ENCODE peak calls at places on chromosomes 4 and X, in ten cellular contexts. H is esophagus squamous epithelium; M is right lobe of liver; G is aorta; O is A549; Y is MM.1S; X is spleen; I is H9; K is CD8-positive, alpha-beta memory T cell; A is psoas muscle. Q is an unnamed sample.

GRCh38 chr4:169070071-169070894 is 60.2 kb upstream of the CBR4 start:
- DNase-seq in H (no peak), M (no peak), G (no peak), O (peak; percentile 74), Y (no peak), X (no peak), I (peak; percentile 85), K (no peak), A (no peak), Q (no peak)

GRCh38 chrX:153408221-153408721 is 3.0 kb upstream of the ZFP92 start:
- DNase-seq in H (no peak), M (no peak), G (peak; percentile 68), O (no peak), Y (no peak), X (peak; percentile 70), I (no peak), K (no peak), A (peak; percentile 51), Q (no peak)

GRCh38 chrX:20224814-20225487 is 41.8 kb downstream of the RPS6KA3 start:
- DNase-seq in H (no peak), M (no peak), G (no peak), O (peak; percentile 7), Y (no peak), X (no peak), I (no peak), K (no peak), A (no peak), Q (no peak)

GRCh38 chrX:45774961-45775360 is 574.3 kb upstream of the DIPK2B start:
- DNase-seq in H (no peak), M (no peak), G (no peak), O (no peak), Y (no peak), X (no peak), I (no peak), K (no peak), A (no peak), Q (no peak)

GRCh38 chr4:48315728-48316630 is 25.4 kb upstream of the SLAIN2 start:
- DNase-seq in H (no peak), M (no peak), G (no peak), O (peak; percentile 64), Y (peak; percentile 44), X (no peak), I (peak; percentile 36), K (no peak), A (no peak), Q (no peak)

GRCh38 chr4:176762661-176763308 is 29.9 kb downstream of the VEGFC start:
- DNase-seq in H (no peak), M (no peak), G (no peak), O (no peak), Y (peak; percentile 54), X (no peak), I (no peak), K (no peak), A (no peak), Q (no peak)

GRCh38 chrX:130994671-130995070 is 63.5 kb upstream of the ARHGAP36 start:
- DNase-seq in H (no peak), M (no peak), G (no peak), O (peak; percentile 21), Y (peak; percentile 43), X (no peak), I (no peak), K (no peak), A (no peak), Q (no peak)

GRCh38 chrX:47690175-47690574 is 31.2 kb upstream of the UXT start:
- DNase-seq in H (no peak), M (peak; percentile 17), G (no peak), O (peak; percentile 8), Y (no peak), X (peak; percentile 54), I (no peak), K (no peak), A (no peak), Q (no peak)

GRCh38 chr4:158291334-158292055 is 81.2 kb downstream of the TMEM144 start:
- DNase-seq in H (no peak), M (no peak), G (no peak), O (no peak), Y (no peak), X (peak; percentile 67), I (no peak), K (no peak), A (no peak), Q (no peak)

GRCh38 chr4:168509786-168510185 is 12.9 kb downstream of the PALLD start:
- DNase-seq in H (no peak), M (no peak), G (no peak), O (no peak), Y (no peak), X (no peak), I (no peak), K (no peak), A (no peak), Q (no peak)

GRCh38 chrX:133699023-133699728 is 283.9 kb upstream of the GPC4 start:
- DNase-seq in H (no peak), M (no peak), G (no peak), O (no peak), Y (no peak), X (no peak), I (no peak), K (no peak), A (no peak), Q (no peak)

GRCh38 chrX:41542151-41542935 is 95.2 kb downstream of the NYX start:
- DNase-seq in H (no peak), M (no peak), G (no peak), O (no peak), Y (no peak), X (no peak), I (no peak), K (no peak), A (no peak), Q (no peak)

GRCh38 chrX:130167040-130167439 is 1.4 kb upstream of the AIFM1 start:
- DNase-seq in H (no peak), M (no peak), G (no peak), O (no peak), Y (no peak), X (no peak), I (no peak), K (no peak), A (no peak), Q (no peak)

GRCh38 chr4:6390357-6390756 is 82.1 kb downstream of the PPP2R2C start:
- DNase-seq in H (no peak), M (no peak), G (peak; percentile 71), O (no peak), Y (no peak), X (no peak), I (no peak), K (no peak), A (no peak), Q (no peak)

DNA sequence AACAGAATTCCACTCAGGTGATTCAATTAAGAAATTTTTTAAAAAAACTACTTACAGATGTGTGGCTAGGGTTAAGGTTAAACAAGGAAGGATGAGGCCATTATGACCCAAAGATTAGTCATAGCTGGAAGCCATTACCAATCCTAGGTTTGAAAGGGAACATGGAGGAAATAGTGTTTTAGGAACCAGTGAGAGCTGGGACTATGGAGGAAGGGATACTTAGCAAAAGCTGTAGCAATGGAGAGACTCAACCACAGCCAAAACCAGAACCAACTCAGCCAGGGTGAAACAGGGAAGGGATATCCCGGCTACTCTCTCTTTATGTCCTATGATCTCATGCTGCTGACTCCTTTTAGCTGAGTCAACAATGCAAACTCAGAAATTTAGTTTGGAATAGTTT is 148.6 kb upstream of the CNKSR2 start:
- DNase-seq in H (no peak), M (no peak), G (no peak), O (no peak), Y (no peak), X (no peak), I (no peak), K (no peak), A (no peak), Q (no peak)
- H3K4me1 ChIP-seq in H (no peaks in the 10 kb centered on the region), M (no peaks in the 10 kb centered on the region), G (no peaks in the 10 kb centered on the region), O (no peaks in the 10 kb centered on the region), Y (no peaks in the 10 kb centered on the region), X (no peaks in the 10 kb centered on the region), I (no peaks in the 10 kb centered on the region), K (no peaks in the 10 kb centered on the region), A (no peaks in the 10 kb centered on the region), Q (no peaks in the 10 kb centered on the region)

GRCh38 chrX:136189222-136189621 is 41.9 kb downstream of the FHL1 start:
- DNase-seq in H (no peak), M (peak; percentile 60), G (no peak), O (no peak), Y (no peak), X (no peak), I (no peak), K (no peak), A (peak; percentile 67), Q (no peak)
- H3K4me1 ChIP-seq in H (peaks cover 48% of the 10 kb centered on the region), M (peaks cover 28% of the 10 kb centered on the region), G (peaks cover 2% of the 10 kb centered on the region), O (peaks cover 22% of the 10 kb centered on the region), Y (no peaks in the 10 kb centered on the region), X (peaks cover 9% of the 10 kb centered on the region), I (no peaks in the 10 kb centered on the region), K (peaks cover 18% of the 10 kb centered on the region), A (peaks cover 36% of the 10 kb centered on the region), Q (peaks cover 33% of the 10 kb centered on the region)

GRCh38 chr4:153573221-153573620 is 107.1 kb downstream of the TMEM131L start:
- DNase-seq in H (no peak), M (no peak), G (no peak), O (no peak), Y (no peak), X (no peak), I (no peak), K (no peak), A (peak; percentile 87), Q (no peak)
- H3K4me1 ChIP-seq in H (peaks cover 32% of the 10 kb centered on the region), M (peaks cover 81% of the 10 kb centered on the region), G (peaks cover 6% of the 10 kb centered on the region), O (peaks cover 3% of the 10 kb centered on the region), Y (peaks cover 12% of the 10 kb centered on the region), X (peaks cover 48% of the 10 kb centered on the region), I (no peaks in the 10 kb centered on the region), K (peaks cover 28% of the 10 kb centered on the region), A (peaks cover 42% of the 10 kb centered on the region), Q (peaks cover 6% of the 10 kb centered on the region)

GRCh38 chrX:25004485-25005032 is 11.2 kb downstream of the ARX start:
- DNase-seq in H (no peak), M (no peak), G (no peak), O (no peak), Y (no peak), X (no peak), I (no peak), K (no peak), A (no peak), Q (no peak)

GRCh38 chrX:25004040-25004439 is 11.7 kb downstream of the ARX start:
- DNase-seq in H (no peak), M (no peak), G (no peak), O (no peak), Y (no peak), X (no peak), I (no peak), K (no peak), A (no peak), Q (no peak)

GRCh38 chrX:25006586-25007058 is 9.1 kb downstream of the ARX start:
- DNase-seq in H (no peak), M (no peak), G (no peak), O (no peak), Y (no peak), X (no peak), I (no peak), K (no peak), A (no peak), Q (no peak)

GRCh38 chrX:25005382-25006185 is 10.2 kb downstream of the ARX start:
- DNase-seq in H (no peak), M (no peak), G (no peak), O (no peak), Y (no peak), X (no peak), I (no peak), K (no peak), A (peak; percentile 67), Q (no peak)

DNA sequence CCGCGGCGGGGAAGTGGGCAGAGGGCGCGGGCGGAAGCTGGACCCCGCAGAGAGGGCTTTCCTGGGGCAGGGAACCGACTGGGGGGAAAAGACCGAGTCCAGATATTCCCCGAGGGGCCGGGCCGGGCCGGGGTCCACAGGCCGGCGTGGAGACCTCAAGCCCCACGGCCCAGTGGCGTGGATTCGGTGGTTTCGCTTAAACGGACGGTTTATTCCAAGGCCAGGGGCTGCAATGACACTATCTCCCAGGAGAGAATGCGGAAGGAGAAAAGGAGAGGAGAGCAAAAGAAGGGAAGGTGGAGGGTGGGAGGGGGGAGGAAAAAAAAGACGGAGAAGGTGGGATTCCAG is 10.8 kb downstream of the ARX start:
- DNase-seq in H (no peak), M (no peak), G (no peak), O (no peak), Y (no peak), X (no peak), I (no peak), K (no peak), A (no peak), Q (no peak)
- H3K4me1 ChIP-seq in H (peaks cover 47% of the 10 kb centered on the region), M (no peaks in the 10 kb centered on the region), G (no peaks in the 10 kb centered on the region), O (no peaks in the 10 kb centered on the region), Y (no peaks in the 10 kb centered on the region), X (peaks cover 14% of the 10 kb centered on the region), I (no peaks in the 10 kb centered on the region), K (no peaks in the 10 kb centered on the region), A (no peaks in the 10 kb centered on the region), Q (peaks cover 14% of the 10 kb centered on the region)